ENCODE peak calls at places on chromosomes 12 and 14, in six cellular contexts. Q is tibial artery, V is uterus, X is AG04450, M is progenitor cell of endocrine pancreas, J is coronary artery. D is an unnamed sample.

GRCh38 chr12:6345319-6346071 is 3.6 kb upstream of the TNFRSF1A start:
- DNase-seq in Q (peak), V (peak), X (peak), M (no peak), J (peak), D (no peak)

GRCh38 chr14:100841445-100842403 is 15.8 kb downstream of the MEG3 start:
- DNase-seq in Q (peak), V (no peak), X (no peak), M (no peak), J (no peak), D (no peak)

GRCh38 chr12:62621239-62621638 is 154.6 kb downstream of the MON2 start:
- DNase-seq in Q (no peak), V (no peak), X (no peak), M (no peak), J (no peak), D (no peak)

GRCh38 chr12:34399631-34400422 is 377.5 kb downstream of the ALG10 start:
- DNase-seq in Q (peak), V (peak), X (no peak), M (peak), J (peak), D (no peak)

GRCh38 chr12:6451348-6452244 is at the start of gene TAPBPL:
- DNase-seq in Q (peak), V (peak), X (no peak), M (peak), J (peak), D (no peak)

GRCh38 chr14:64266206-64266605 is 28.0 kb downstream of the ESR2 start:
- DNase-seq in Q (no peak), V (no peak), X (peak), M (no peak), J (no peak), D (no peak)

GRCh38 chr14:103628684-103629502 is at the start of gene KLC1:
- DNase-seq in Q (peak), V (peak), X (no peak), M (peak), J (peak), D (peak)

GRCh38 chr12:6044082-6044481 is 80.4 kb downstream of the VWF start:
- DNase-seq in Q (no peak), V (no peak), X (no peak), M (no peak), J (no peak), D (no peak)

GRCh38 chr12:5022465-5023061 is 21.1 kb upstream of the KCNA5 start:
- DNase-seq in Q (peak), V (no peak), X (no peak), M (peak), J (no peak), D (peak)

GRCh38 chr14:95609398-95609990 is 74.6 kb downstream of the GLRX5 start:
- DNase-seq in Q (no peak), V (no peak), X (no peak), M (peak), J (no peak), D (no peak)

GRCh38 chr14:34475163-34475562 is 13.1 kb upstream of the SPTSSA start:
- DNase-seq in Q (no peak), V (no peak), X (no peak), M (no peak), J (no peak), D (no peak)

GRCh38 chr14:29817767-29818166 is 109.9 kb downstream of the PRKD1 start:
- DNase-seq in Q (no peak), V (no peak), X (no peak), M (no peak), J (no peak), D (no peak)

GRCh38 chr12:30990316-30990715 is 63.8 kb downstream of the TSPAN11 start:
- DNase-seq in Q (no peak), V (no peak), X (no peak), M (no peak), J (no peak), D (peak)

GRCh38 chr14:60637138-60637489 is 12.2 kb downstream of the SIX1 start:
- DNase-seq in Q (no peak), V (no peak), X (no peak), M (no peak), J (no peak), D (no peak)

GRCh38 chr12:46303039-46303666 is 34.3 kb upstream of the SLC38A1 start:
- DNase-seq in Q (no peak), V (no peak), X (no peak), M (no peak), J (no peak), D (no peak)

DNA sequence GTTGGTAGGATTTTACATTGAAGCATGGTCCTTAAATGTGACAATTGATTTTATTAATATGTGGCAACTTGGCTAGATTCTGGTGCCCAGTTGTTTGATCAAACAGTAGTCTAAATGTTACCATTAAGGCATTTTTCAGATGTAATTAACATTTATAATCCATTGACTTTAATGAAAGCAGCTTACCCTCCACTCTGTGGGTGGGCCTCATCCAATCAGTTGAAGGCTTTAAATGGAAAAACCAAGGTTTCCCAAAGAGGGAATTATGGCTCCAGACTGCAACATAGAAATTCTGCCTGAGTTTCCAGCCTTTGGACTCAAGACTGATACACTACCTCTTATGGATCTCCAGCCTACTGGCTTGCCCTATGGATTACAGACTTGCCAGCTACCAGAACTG is 1153.2 kb downstream of the BCL11B start:
- DNase-seq in Q (no peak), V (no peak), X (no peak), M (no peak), J (no peak), D (no peak)
- TF ChIP-seq CTCF in Q (no peak), V (no peak), X (no peak), M (no peak), J (no peak), D (no peak)

DNA sequence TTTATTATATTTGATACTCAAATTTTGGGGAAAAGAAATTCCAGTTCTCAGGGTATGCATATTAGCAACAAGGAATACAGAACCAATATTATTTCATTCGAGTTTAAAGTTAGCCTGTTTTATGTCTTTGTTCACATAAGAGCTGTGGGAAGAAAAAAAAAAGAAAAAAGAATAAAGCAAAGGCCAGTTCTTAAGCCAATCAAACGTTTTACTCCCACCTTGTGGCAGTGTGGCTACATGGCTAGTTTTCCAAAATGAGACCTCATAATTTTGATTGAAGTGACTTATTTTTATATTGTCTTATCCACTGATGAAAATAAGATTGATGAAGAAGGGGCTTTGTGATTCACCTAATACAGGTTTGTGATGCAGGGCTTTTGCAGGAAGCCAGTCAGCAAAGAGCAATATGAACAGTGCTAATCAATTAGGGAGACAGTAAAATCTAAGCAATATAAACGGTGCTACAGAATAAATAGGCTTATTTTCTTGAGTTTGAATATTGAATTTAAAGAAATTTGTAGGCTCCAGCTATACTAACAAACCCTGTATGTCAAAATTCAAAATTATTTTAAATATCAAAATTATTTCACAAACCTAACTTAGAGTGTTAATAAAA is 624.1 kb upstream of the FOXG1 start:
- DNase-seq in Q (no peak), V (no peak), X (no peak), M (no peak), J (no peak), D (no peak)
- TF ChIP-seq CTCF in Q (no peak), V (no peak), X (no peak), M (peak), J (no peak), D (peak)

DNA sequence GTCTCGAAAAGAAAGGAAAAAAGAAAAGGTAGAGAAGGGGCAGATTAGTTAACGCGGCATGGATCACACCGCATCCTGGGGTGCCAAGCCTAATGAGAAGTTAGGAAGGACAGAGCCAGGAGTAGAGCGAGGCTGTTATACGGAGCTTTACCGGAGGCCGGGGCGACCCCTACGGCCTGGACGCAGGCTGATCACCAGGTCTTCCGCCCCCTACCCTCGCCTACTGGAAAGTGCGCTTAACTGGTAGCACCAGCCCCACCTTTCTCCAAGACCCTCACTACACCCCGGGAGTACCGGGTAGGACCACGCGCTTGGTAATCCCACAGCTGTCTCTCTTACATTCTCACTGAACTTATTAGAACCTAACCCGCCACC is 33.8 kb downstream of the WBP11 start:
- DNase-seq in Q (no peak), V (peak), X (no peak), M (peak), J (peak), D (no peak)
- TF ChIP-seq CTCF in Q (no peak), V (no peak), X (no peak), M (no peak), J (no peak), D (no peak)

DNA sequence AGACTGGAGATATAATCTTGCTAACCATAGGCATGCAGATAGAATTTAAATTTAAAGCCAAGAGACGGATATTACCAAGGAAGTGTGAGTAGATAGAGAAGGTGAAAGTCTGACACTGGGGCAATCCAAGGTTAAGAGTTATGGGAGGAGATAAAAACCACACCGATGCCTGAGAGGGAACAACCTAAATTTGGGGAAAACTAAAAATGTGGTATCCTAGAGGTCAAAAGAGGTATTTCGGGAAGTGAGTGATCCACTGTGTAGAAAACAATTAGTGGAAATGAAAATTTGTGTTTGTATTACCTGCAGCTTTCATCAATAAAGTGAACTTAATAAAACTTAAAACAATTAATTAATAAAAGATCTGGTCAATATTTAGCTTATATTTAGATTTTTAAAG is 269.0 kb upstream of the RPL10L start:
- DNase-seq in Q (no peak), V (no peak), X (no peak), M (no peak), J (no peak), D (no peak)
- TF ChIP-seq CTCF in Q (no peak), V (no peak), X (no peak), M (peak), J (no peak), D (no peak)

DNA sequence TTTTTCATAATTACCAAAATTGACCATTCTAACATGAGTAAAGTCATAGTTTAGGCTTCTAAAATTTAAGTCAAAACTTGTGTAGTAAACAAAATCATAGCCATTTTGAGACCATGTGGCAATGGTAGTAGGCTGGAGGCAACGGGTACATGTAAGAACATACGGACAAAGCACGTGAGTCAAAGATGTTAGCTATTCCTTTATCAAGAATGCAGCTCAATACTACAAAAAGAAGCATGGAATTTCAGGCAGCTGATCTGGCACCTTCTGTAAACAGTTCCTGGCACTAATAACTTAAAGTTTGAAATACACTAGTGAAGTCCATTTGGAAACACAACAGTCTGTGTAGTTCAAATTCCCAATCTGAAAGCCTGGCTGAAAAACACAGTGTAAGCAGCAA is 29.1 kb downstream of the MYF5 start:
- DNase-seq in Q (no peak), V (no peak), X (no peak), M (no peak), J (no peak), D (no peak)
- TF ChIP-seq CTCF in Q (no peak), V (no peak), X (no peak), M (no peak), J (no peak), D (no peak)

D was measured in D721Med.